ENCODE peak calls at places on chromosomes 7 and 10, in ten cellular contexts. E is psoas muscle; V is tibial nerve; C is body of pancreas; T is tibial artery; O is left ventricle myocardium inferior; D is CD8-positive, alpha-beta memory T cell; R is GM23338; Q is GM12878; X is sigmoid colon. P is an unnamed sample. For H3K4me1, the result is how much of the 10 kb centered on the place peaks cover.

GRCh38 chr7:42491106-42491505 is 254.1 kb upstream of the GLI3 start:
- DNase-seq in E (no peak), V (no peak), C (no peak), T (no peak), O (no peak), D (no peak), R (no peak), Q (no peak), X (no peak), P (no peak)

GRCh38 chr10:123878666-123879311 is 12.8 kb downstream of the CPXM2 start:
- DNase-seq in E (peak), V (no peak), C (no peak), T (no peak), O (no peak), D (no peak), R (no peak), Q (no peak), X (no peak), P (no peak)

GRCh38 chr7:116173051-116174028 is 37.0 kb upstream of the TES start:
- DNase-seq in E (no peak), V (no peak), C (no peak), T (no peak), O (no peak), D (peak), R (peak), Q (no peak), X (no peak), P (no peak)

GRCh38 chr7:87347207-87347606 is 1.7 kb downstream of the CROT start:
- DNase-seq in E (no peak), V (no peak), C (no peak), T (no peak), O (no peak), D (no peak), R (no peak), Q (no peak), X (no peak), P (no peak)

GRCh38 chr10:71838264-71839211 is 12.5 kb downstream of the PSAP start:
- DNase-seq in E (peak), V (no peak), C (no peak), T (no peak), O (no peak), D (no peak), R (no peak), Q (no peak), X (no peak), P (no peak)

GRCh38 chr7:124780608-124781007 is 15.0 kb upstream of the GPR37 start:
- DNase-seq in E (no peak), V (no peak), C (no peak), T (no peak), O (no peak), D (no peak), R (no peak), Q (no peak), X (no peak), P (no peak)

GRCh38 chr7:64885520-64886240 is 17.4 kb upstream of the ZNF273 start:
- DNase-seq in E (no peak), V (no peak), C (no peak), T (no peak), O (no peak), D (no peak), R (no peak), Q (no peak), X (peak), P (no peak)

GRCh38 chr10:34664706-34665105 is 150.4 kb downstream of the PARD3 start:
- DNase-seq in E (no peak), V (no peak), C (no peak), T (no peak), O (no peak), D (no peak), R (no peak), Q (no peak), X (no peak), P (no peak)

GRCh38 chr7:81605493-81605892 is 164.4 kb downstream of the HGF start:
- DNase-seq in E (no peak), V (no peak), C (no peak), T (no peak), O (no peak), D (no peak), R (no peak), Q (no peak), X (no peak), P (no peak)

GRCh38 chr7:5590596-5591546 is 167.2 kb upstream of the TNRC18 start:
- DNase-seq in E (no peak), V (no peak), C (no peak), T (no peak), O (no peak), D (no peak), R (no peak), Q (no peak), X (no peak), P (no peak)

GRCh38 chr10:13016413-13016812 is 14.9 kb upstream of the CCDC3 start:
- DNase-seq in E (no peak), V (no peak), C (no peak), T (no peak), O (no peak), D (no peak), R (peak), Q (no peak), X (no peak), P (no peak)

GRCh38 chr7:152436279-152437147 is 710 bp upstream of the KMT2C start:
- DNase-seq in E (peak), V (peak), C (peak), T (peak), O (peak), D (peak), R (peak), Q (no peak), X (peak), P (peak)

GRCh38 chr7:28575241-28575643 is 162.9 kb downstream of the CREB5 start:
- DNase-seq in E (no peak), V (no peak), C (no peak), T (no peak), O (no peak), D (no peak), R (no peak), Q (no peak), X (no peak), P (no peak)

GRCh38 chr10:74813860-74814259 is 12.5 kb upstream of the KAT6B start:
- DNase-seq in E (no peak), V (no peak), C (no peak), T (no peak), O (no peak), D (no peak), R (peak), Q (no peak), X (no peak), P (no peak)

GRCh38 chr7:18239212-18239611 is 211.6 kb upstream of the PRPS1L1 start:
- DNase-seq in E (no peak), V (no peak), C (no peak), T (no peak), O (no peak), D (no peak), R (no peak), Q (no peak), X (no peak), P (no peak)

GRCh38 chr7:39637400-39637799 is 14.0 kb downstream of the RALA start:
- DNase-seq in E (no peak), V (no peak), C (no peak), T (no peak), O (no peak), D (no peak), R (no peak), Q (no peak), X (no peak), P (no peak)

GRCh38 chr10:24894728-24895127 is 57.7 kb downstream of the PRTFDC1 start:
- DNase-seq in E (no peak), V (no peak), C (no peak), T (no peak), O (no peak), D (peak), R (no peak), Q (no peak), X (no peak), P (no peak)

GRCh38 chr7:141071855-141072547 is 1.9 kb upstream of the TMEM178B start:
- DNase-seq in E (no peak), V (no peak), C (no peak), T (no peak), O (no peak), D (no peak), R (peak), Q (no peak), X (no peak), P (peak)

GRCh38 chr10:61793760-61794713 is 107.5 kb upstream of the ARID5B start:
- DNase-seq in E (no peak), V (no peak), C (no peak), T (no peak), O (no peak), D (no peak), R (no peak), Q (no peak), X (no peak), P (no peak)

GRCh38 chr10:122213766-122214165 is 57.3 kb upstream of the BTBD16 start:
- DNase-seq in E (no peak), V (no peak), C (no peak), T (no peak), O (no peak), D (no peak), R (no peak), Q (no peak), X (no peak), P (no peak)

GRCh38 chr7:105346593-105347322 is 42.0 kb downstream of the SRPK2 start:
- DNase-seq in E (no peak), V (no peak), C (no peak), T (no peak), O (no peak), D (no peak), R (no peak), Q (no peak), X (no peak), P (no peak)

GRCh38 chr7:82729172-82730030 is 285.8 kb upstream of the CACNA2D1 start:
- DNase-seq in E (no peak), V (no peak), C (peak), T (no peak), O (no peak), D (peak), R (peak), Q (no peak), X (no peak), P (no peak)

GRCh38 chr10:128125416-128125943 is 743 bp downstream of the MKI67 start:
- DNase-seq in E (no peak), V (no peak), C (no peak), T (no peak), O (no peak), D (peak), R (no peak), Q (no peak), X (no peak), P (no peak)

GRCh38 chr10:97734021-97734420 is 2.9 kb upstream of the ZFYVE27 start:
- DNase-seq in E (no peak), V (no peak), C (no peak), T (no peak), O (no peak), D (no peak), R (no peak), Q (no peak), X (no peak), P (no peak)

GRCh38 chr10:98041352-98042043 is 11.1 kb upstream of the CRTAC1 start:
- DNase-seq in E (peak), V (peak), C (peak), T (peak), O (peak), D (no peak), R (peak), Q (no peak), X (peak), P (peak)

GRCh38 chr10:71852335-71852937 is 1.4 kb upstream of the PSAP start:
- DNase-seq in E (no peak), V (no peak), C (no peak), T (peak), O (peak), D (no peak), R (no peak), Q (no peak), X (peak), P (peak)

GRCh38 chr7:99079104-99079503 is 64.8 kb downstream of the SMURF1 start:
- DNase-seq in E (no peak), V (no peak), C (peak), T (no peak), O (no peak), D (no peak), R (no peak), Q (no peak), X (no peak), P (no peak)

GRCh38 chr10:35498693-35499092 is 106.4 kb upstream of the GJD4 start:
- DNase-seq in E (no peak), V (no peak), C (no peak), T (no peak), O (no peak), D (no peak), R (no peak), Q (no peak), X (no peak), P (no peak)

GRCh38 chr10:86169506-86170254 is 196.9 kb downstream of the GRID1 start:
- DNase-seq in E (no peak), V (no peak), C (no peak), T (peak), O (no peak), D (no peak), R (no peak), Q (no peak), X (peak), P (no peak)

GRCh38 chr7:105975770-105976428 is 12.8 kb downstream of the CDHR3 start:
- DNase-seq in E (no peak), V (no peak), C (no peak), T (no peak), O (no peak), D (no peak), R (no peak), Q (no peak), X (no peak), P (no peak)

GRCh38 chr7:94182066-94182465 is 177.9 kb upstream of the BET1 start:
- DNase-seq in E (no peak), V (no peak), C (no peak), T (no peak), O (no peak), D (no peak), R (no peak), Q (no peak), X (no peak), P (no peak)

GRCh38 chr10:70803768-70804423 is 11.9 kb upstream of the SGPL1 start:
- DNase-seq in E (no peak), V (no peak), C (peak), T (no peak), O (no peak), D (no peak), R (no peak), Q (no peak), X (no peak), P (no peak)

GRCh38 chr7:100369105-100369504 is 4.2 kb upstream of the PILRA start:
- DNase-seq in E (peak), V (no peak), C (peak), T (peak), O (peak), D (no peak), R (no peak), Q (peak), X (peak), P (peak)

GRCh38 chr10:117386805-117387204 is 11.6 kb upstream of the PDZD8 start:
- DNase-seq in E (no peak), V (no peak), C (no peak), T (no peak), O (no peak), D (no peak), R (no peak), Q (no peak), X (no peak), P (no peak)

GRCh38 chr7:2853147-2853546 is 9.0 kb upstream of the GNA12 start:
- DNase-seq in E (peak), V (no peak), C (no peak), T (peak), O (no peak), D (no peak), R (no peak), Q (no peak), X (no peak), P (no peak)

GRCh38 chr10:33398796-33399195 is 64.3 kb upstream of the NRP1 start:
- DNase-seq in E (no peak), V (no peak), C (peak), T (no peak), O (no peak), D (no peak), R (no peak), Q (no peak), X (no peak), P (no peak)

GRCh38 chr10:454860-455259 is 234.6 kb downstream of the DIP2C start:
- DNase-seq in E (peak), V (no peak), C (peak), T (peak), O (peak), D (no peak), R (no peak), Q (no peak), X (peak), P (no peak)

GRCh38 chr10:77648472-77648871 is 10.9 kb upstream of the KCNMA1 start:
- DNase-seq in E (no peak), V (no peak), C (no peak), T (no peak), O (no peak), D (no peak), R (no peak), Q (no peak), X (no peak), P (no peak)

DNA sequence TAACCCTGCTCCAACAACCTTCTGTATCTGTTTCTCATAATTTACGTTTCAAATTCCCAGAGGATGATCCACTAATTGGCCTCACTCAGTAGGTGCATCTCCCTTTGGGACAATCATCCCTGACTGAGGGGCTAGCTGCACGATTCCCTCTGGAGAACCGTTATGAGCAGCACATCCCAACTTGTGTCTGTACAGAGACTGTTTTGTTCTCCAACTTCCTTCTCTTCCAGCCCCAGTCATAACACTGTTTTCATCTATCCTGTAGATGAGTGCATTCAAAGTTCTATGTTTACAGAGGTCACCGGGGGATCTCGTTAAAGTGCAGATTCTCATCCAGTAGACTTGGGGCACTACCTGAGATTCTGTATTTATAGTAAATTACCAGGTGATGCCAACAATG is 187.2 kb downstream of the REEP3 start:
- DNase-seq in E (no peak), V (no peak), C (no peak), T (no peak), O (no peak), D (no peak), R (no peak), Q (no peak), X (no peak), P (no peak)
- H3K4me1 ChIP-seq in E (half or more), V (under half), C (half or more), T (under half), O (half or more), D (under half), R (under half), Q (under half), X (under half), P (under half)

DNA sequence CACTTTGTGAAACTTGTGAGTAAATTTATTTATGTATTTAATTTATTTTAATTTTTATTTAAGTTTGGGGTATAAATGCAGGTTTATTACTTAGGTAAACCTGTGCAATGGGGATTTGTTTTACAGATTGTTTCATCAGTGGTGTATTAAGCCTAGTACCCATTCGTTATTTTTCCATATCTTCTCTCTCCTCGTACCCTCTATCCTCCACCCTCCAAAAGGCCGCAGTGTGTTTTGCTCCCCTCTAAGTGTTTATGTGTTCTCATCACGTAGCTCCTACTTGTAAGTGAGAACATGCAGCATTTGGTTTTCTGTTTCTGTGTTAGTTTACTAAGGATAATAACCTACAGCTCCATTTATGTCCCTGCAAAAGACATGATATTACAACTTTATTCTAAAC is 145.4 kb upstream of the SMIM30 start:
- DNase-seq in E (no peak), V (no peak), C (no peak), T (no peak), O (no peak), D (no peak), R (no peak), Q (no peak), X (no peak), P (no peak)
- H3K4me3 ChIP-seq in E (no peak), V (no peak), C (no peak), T (no peak), O (no peak), D (no peak), R (no peak), Q (no peak), X (no peak), P (no peak)

GRCh38 chr10:3902054-3902808 is 117.2 kb upstream of the KLF6 start:
- DNase-seq in E (no peak), V (no peak), C (peak), T (no peak), O (peak), D (no peak), R (no peak), Q (peak), X (no peak), P (no peak)
- H3K27ac ChIP-seq in E (no peak), V (peak), C (peak), T (no peak), O (peak), D (no peak), R (no peak), Q (peak), X (peak), P (peak)

GRCh38 chr7:156014808-156015207 is 202.5 kb upstream of the SHH start:
- DNase-seq in E (no peak), V (no peak), C (no peak), T (no peak), O (no peak), D (no peak), R (no peak), Q (no peak), X (no peak), P (no peak)
- H3K4me1 ChIP-seq in E (under half), V (under half), C (under half), T (under half), O (under half), D (under half), R (under half), Q (under half), X (under half), P (under half)

DNA sequence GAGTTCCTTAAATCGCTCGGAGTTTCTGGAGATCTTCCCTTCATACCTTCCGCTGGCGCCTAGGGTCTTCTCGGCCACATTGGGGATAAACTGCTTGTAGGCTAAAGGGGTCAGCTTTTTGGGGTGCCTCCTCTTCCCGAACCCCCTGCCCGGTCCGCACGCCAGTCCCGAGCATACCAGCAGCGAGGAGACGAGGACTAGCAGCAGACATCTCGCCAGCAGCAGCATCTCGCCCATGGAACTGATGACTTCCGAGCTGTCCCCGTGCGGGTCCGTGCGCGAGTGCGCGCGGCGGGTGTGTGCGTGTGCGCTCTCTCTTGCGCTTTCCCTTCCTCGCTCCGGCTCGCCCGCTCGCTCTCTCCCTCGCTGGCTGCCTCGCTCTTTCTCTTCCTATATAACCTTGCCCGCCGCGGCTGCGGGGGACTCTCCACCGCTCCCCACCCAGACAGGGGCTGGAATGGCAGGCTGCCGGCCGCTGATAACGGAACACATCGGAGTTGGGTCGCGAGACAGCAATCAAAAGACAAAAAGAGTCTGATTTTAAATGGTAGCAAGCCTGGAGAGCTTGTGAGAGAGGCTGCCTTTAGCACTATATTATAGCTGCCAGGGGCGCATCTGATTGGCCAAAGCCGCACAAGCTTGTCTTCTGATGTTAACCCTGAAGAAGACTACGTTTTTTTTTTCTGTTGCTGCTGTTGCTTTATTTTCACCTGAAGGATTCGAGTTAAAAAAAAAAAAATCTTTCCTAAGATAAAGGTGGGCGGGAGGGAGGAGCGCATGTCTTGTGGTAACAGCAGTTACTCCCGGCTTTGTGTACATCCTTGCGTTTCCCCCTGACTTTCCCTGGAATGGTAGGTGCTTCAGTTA is at the start of gene SHH:
- DNase-seq in E (no peak), V (no peak), C (no peak), T (no peak), O (no peak), D (no peak), R (peak), Q (no peak), X (no peak), P (peak)
- H3K4me3 ChIP-seq in E (peak), V (peak), C (no peak), T (no peak), O (peak), D (no peak), R (peak), Q (no peak), X (no peak), P (peak)

GRCh38 chr7:25495342-25495855 is 267.1 kb upstream of the NPVF start:
- DNase-seq in E (no peak), V (peak), C (peak), T (no peak), O (peak), D (no peak), R (no peak), Q (no peak), X (no peak), P (no peak)

GRCh38 chr7:25493811-25494366 is 265.6 kb upstream of the NPVF start:
- DNase-seq in E (no peak), V (no peak), C (no peak), T (no peak), O (no peak), D (no peak), R (no peak), Q (no peak), X (no peak), P (no peak)

GRCh38 chr7:25495905-25496304 is 267.6 kb upstream of the NPVF start:
- DNase-seq in E (no peak), V (no peak), C (no peak), T (no peak), O (no peak), D (no peak), R (no peak), Q (no peak), X (no peak), P (no peak)

GRCh38 chr7:25496394-25497103 is 268.3 kb upstream of the NPVF start:
- DNase-seq in E (no peak), V (no peak), C (no peak), T (no peak), O (no peak), D (peak), R (no peak), Q (peak), X (no peak), P (no peak)
- H3K27ac ChIP-seq in E (no peak), V (peak), C (no peak), T (peak), O (peak), D (no peak), R (no peak), Q (peak), X (peak), P (peak)